ENCODE peak calls at places on chromosomes 3 and 15, in nine cellular contexts. Q, B, J, I, C, F, Z, O and G are unnamed samples. For H3K9me3, the result is how much of the 10 kb centered on the place peaks cover.

GRCh38 chr3:39264053-39264452 is 15.8 kb downstream of the CX3CR1 start:
- DNase-seq in Q (no peak), B (no peak), J (no peak), I (no peak), C (no peak), F (no peak), Z (no peak), O (no peak), G (no peak)

GRCh38 chr3:179113903-179114302 is 34.3 kb upstream of the PIK3CA start:
- DNase-seq in Q (no peak), B (no peak), J (no peak), I (no peak), C (no peak), F (no peak), Z (no peak), O (no peak), G (no peak)

GRCh38 chr15:84731774-84732173 is 15.8 kb upstream of the SEC11A start:
- DNase-seq in Q (no peak), B (no peak), J (no peak), I (no peak), C (no peak), F (no peak), Z (no peak), O (no peak), G (no peak)

GRCh38 chr15:101664303-101664913 is 12.2 kb upstream of the TM2D3 start:
- DNase-seq in Q (no peak), B (peak), J (peak), I (no peak), C (no peak), F (no peak), Z (no peak), O (no peak), G (no peak)

GRCh38 chr3:77682162-77682561 is 642.3 kb downstream of the ROBO2 start:
- DNase-seq in Q (no peak), B (no peak), J (no peak), I (no peak), C (no peak), F (no peak), Z (no peak), O (no peak), G (no peak)

GRCh38 chr3:52046914-52047239 is 9.5 kb downstream of the DUSP7 start:
- DNase-seq in Q (no peak), B (no peak), J (no peak), I (no peak), C (no peak), F (no peak), Z (no peak), O (peak), G (no peak)

GRCh38 chr3:12015627-12016026 is 11.4 kb downstream of the SYN2 start:
- DNase-seq in Q (no peak), B (no peak), J (no peak), I (no peak), C (no peak), F (no peak), Z (no peak), O (no peak), G (no peak)

GRCh38 chr3:53260286-53260785 is 4.5 kb upstream of the TKT start:
- DNase-seq in Q (no peak), B (no peak), J (no peak), I (no peak), C (no peak), F (no peak), Z (no peak), O (no peak), G (no peak)

GRCh38 chr15:71125831-71126453 is 10.7 kb downstream of the THSD4 start:
- DNase-seq in Q (no peak), B (peak), J (peak), I (no peak), C (peak), F (no peak), Z (no peak), O (no peak), G (no peak)

GRCh38 chr3:50302095-50303037 is 1.0 kb downstream of the HYAL1 start:
- DNase-seq in Q (no peak), B (no peak), J (no peak), I (no peak), C (no peak), F (peak), Z (no peak), O (peak), G (no peak)

GRCh38 chr3:67335813-67336212 is 318.6 kb downstream of the SUCLG2 start:
- DNase-seq in Q (no peak), B (no peak), J (no peak), I (no peak), C (no peak), F (no peak), Z (no peak), O (no peak), G (no peak)

GRCh38 chr15:44813231-44813630 is 76.9 kb downstream of the TRIM69 start:
- DNase-seq in Q (no peak), B (no peak), J (no peak), I (no peak), C (no peak), F (no peak), Z (no peak), O (no peak), G (no peak)

GRCh38 chr3:48716508-48716981 is 476 bp downstream of the IP6K2 start:
- DNase-seq in Q (peak), B (no peak), J (no peak), I (peak), C (no peak), F (no peak), Z (peak), O (no peak), G (no peak)

GRCh38 chr3:36941162-36941561 is 3.7 kb downstream of the TRANK1 start:
- DNase-seq in Q (no peak), B (no peak), J (no peak), I (no peak), C (no peak), F (no peak), Z (no peak), O (no peak), G (no peak)

GRCh38 chr3:24185738-24186384 is 240.8 kb downstream of the NR1D2 start:
- DNase-seq in Q (peak), B (peak), J (peak), I (no peak), C (peak), F (no peak), Z (no peak), O (no peak), G (no peak)

GRCh38 chr3:162142511-162142910 is 645.9 kb downstream of the OTOL1 start:
- DNase-seq in Q (no peak), B (no peak), J (no peak), I (no peak), C (no peak), F (no peak), Z (no peak), O (no peak), G (no peak)

GRCh38 chr3:4889896-4890295 is 89.3 kb upstream of the BHLHE40 start:
- DNase-seq in Q (no peak), B (no peak), J (peak), I (no peak), C (no peak), F (no peak), Z (no peak), O (no peak), G (no peak)

DNA sequence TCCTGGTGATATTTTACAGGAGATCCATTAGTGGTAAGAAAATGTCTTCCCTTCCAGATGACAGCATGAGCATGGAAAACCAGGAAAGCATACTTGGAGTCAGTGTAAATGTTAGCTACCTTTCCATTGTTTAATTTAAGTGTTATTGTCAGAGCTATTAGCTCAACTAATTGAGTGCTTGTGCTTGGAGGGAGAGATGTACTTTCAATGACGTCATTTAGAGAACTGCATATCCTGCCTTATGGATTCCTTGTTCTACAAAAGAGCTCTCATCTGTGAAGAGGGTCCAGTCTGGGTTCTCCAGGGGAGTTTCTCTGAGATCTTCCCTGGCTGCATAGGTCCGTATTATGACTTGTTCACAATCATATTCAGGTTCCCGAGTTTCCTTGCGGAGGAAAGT is 687.2 kb downstream of the TBL1XR1 start:
- DNase-seq in Q (no peak), B (no peak), J (no peak), I (no peak), C (no peak), F (no peak), Z (no peak), O (no peak), G (no peak)
- H3K9me3 ChIP-seq in Q (under half), B (under half), J (under half), I (under half), C (under half), F (under half), Z (under half), O (under half), G (under half)

GRCh38 chr15:25240461-25241021 is 198.3 kb downstream of the UBE3A start:
- DNase-seq in Q (no peak), B (no peak), J (no peak), I (no peak), C (no peak), F (peak), Z (no peak), O (peak), G (no peak)
- H3K9me3 ChIP-seq in Q (under half), B (under half), J (half or more), I (under half), C (half or more), F (under half), Z (under half), O (under half), G (under half)

GRCh38 chr3:359672-360071 is 163.1 kb downstream of the CHL1 start:
- DNase-seq in Q (no peak), B (no peak), J (no peak), I (no peak), C (no peak), F (no peak), Z (no peak), O (no peak), G (no peak)

GRCh38 chr3:362939-363338 is 166.4 kb downstream of the CHL1 start:
- DNase-seq in Q (no peak), B (no peak), J (no peak), I (no peak), C (no peak), F (no peak), Z (no peak), O (no peak), G (no peak)

GRCh38 chr3:365268-365667 is 168.7 kb downstream of the CHL1 start:
- DNase-seq in Q (no peak), B (no peak), J (no peak), I (no peak), C (no peak), F (no peak), Z (no peak), O (no peak), G (no peak)

GRCh38 chr3:364287-364686 is 167.7 kb downstream of the CHL1 start:
- DNase-seq in Q (no peak), B (no peak), J (no peak), I (no peak), C (no peak), F (no peak), Z (no peak), O (no peak), G (no peak)
- H3K9me3 ChIP-seq in Q (under half), B (under half), J (under half), I (under half), C (under half), F (under half), Z (under half), O (under half), G (under half)

GRCh38 chr15:25088261-25088790 is 133.5 kb downstream of the SNRPN start:
- DNase-seq in Q (no peak), B (no peak), J (no peak), I (no peak), C (peak), F (no peak), Z (no peak), O (no peak), G (no peak)

GRCh38 chr15:25091421-25092158 is 136.8 kb downstream of the SNRPN start:
- DNase-seq in Q (no peak), B (no peak), J (no peak), I (no peak), C (peak), F (no peak), Z (no peak), O (no peak), G (no peak)

GRCh38 chr15:25090073-25090733 is 135.4 kb downstream of the SNRPN start:
- DNase-seq in Q (no peak), B (no peak), J (no peak), I (no peak), C (peak), F (no peak), Z (no peak), O (no peak), G (no peak)

GRCh38 chr15:25089577-25089976 is 134.8 kb downstream of the SNRPN start:
- DNase-seq in Q (no peak), B (no peak), J (no peak), I (no peak), C (peak), F (no peak), Z (no peak), O (no peak), G (no peak)

GRCh38 chr15:25087137-25087536 is 132.3 kb downstream of the SNRPN start:
- DNase-seq in Q (no peak), B (no peak), J (no peak), I (no peak), C (peak), F (no peak), Z (no peak), O (no peak), G (no peak)
- H3K9me3 ChIP-seq in Q (under half), B (under half), J (half or more), I (under half), C (half or more), F (half or more), Z (half or more), O (half or more), G (under half)

GRCh38 chr3:31592764-31593163 is 60.0 kb downstream of the STT3B start:
- DNase-seq in Q (no peak), B (no peak), J (peak), I (no peak), C (no peak), F (no peak), Z (no peak), O (no peak), G (no peak)

GRCh38 chr3:31590650-31591049 is 57.9 kb downstream of the STT3B start:
- DNase-seq in Q (no peak), B (no peak), J (no peak), I (no peak), C (no peak), F (no peak), Z (no peak), O (no peak), G (no peak)

DNA sequence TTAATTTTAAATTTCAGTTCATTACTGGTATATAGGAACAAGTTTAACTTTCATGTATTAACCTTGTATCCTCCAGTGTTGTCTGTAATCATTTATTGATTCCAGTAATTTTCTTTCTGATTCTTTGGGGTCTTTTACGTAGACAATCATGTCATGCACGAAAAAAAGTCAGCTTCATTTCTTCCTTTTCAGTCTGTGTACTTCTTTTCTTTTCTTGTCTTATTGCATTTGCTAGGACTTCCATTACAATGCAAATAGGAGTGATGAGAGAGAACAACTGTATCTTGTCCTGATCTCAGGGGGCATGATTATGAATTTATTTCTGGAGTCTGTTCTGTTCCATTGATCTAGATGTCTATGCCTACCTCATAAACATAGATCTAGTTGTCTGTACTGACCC is 56.5 kb downstream of the STT3B start:
- DNase-seq in Q (no peak), B (no peak), J (no peak), I (no peak), C (no peak), F (no peak), Z (no peak), O (no peak), G (no peak)
- H3K9me3 ChIP-seq in Q (under half), B (under half), J (under half), I (under half), C (under half), F (under half), Z (under half), O (under half), G (under half)

GRCh38 chr3:93867425-93867824 is 106.3 kb downstream of the PROS1 start:
- DNase-seq in Q (no peak), B (no peak), J (no peak), I (no peak), C (no peak), F (no peak), Z (no peak), O (no peak), G (no peak)
- H3K9me3 ChIP-seq in Q (under half), B (under half), J (under half), I (under half), C (half or more), F (under half), Z (under half), O (under half), G (under half)